ENCODE peak calls at places on chromosome 19, in four cellular contexts. One of them, this sample, is unnamed.

GRCh38 chr19:47537493-47537892 is 22.6 kb upstream of the NAPA start:
- DNase-seq in SK-MEL-5: no peak
- DNase-seq in esophagus squamous epithelium: no peak
- DNase-seq in activated T-cell treated with anti-CD3 and anti-CD28 coated beads, Interleukin-2, amount 50 U/mL, for 72 hours: no peak
- DNase-seq in this sample: no peak

GRCh38 chr19:32287811-32288227 is 57.6 kb upstream of the ZNF507 start:
- DNase-seq in SK-MEL-5: peak; percentile 85
- DNase-seq in esophagus squamous epithelium: no peak
- DNase-seq in activated T-cell treated with anti-CD3 and anti-CD28 coated beads, Interleukin-2, amount 50 U/mL, for 72 hours: peak; percentile 12
- DNase-seq in this sample: no peak

GRCh38 chr19:1407662-1408299 is 395 bp downstream of the DAZAP1 start:
- DNase-seq in SK-MEL-5: no peak
- DNase-seq in esophagus squamous epithelium: no peak
- DNase-seq in activated T-cell treated with anti-CD3 and anti-CD28 coated beads, Interleukin-2, amount 50 U/mL, for 72 hours: no peak
- DNase-seq in this sample: no peak

GRCh38 chr19:5867201-5868136 is 2.9 kb downstream of the FUT5 start:
- DNase-seq in SK-MEL-5: no peak
- DNase-seq in esophagus squamous epithelium: no peak
- DNase-seq in activated T-cell treated with anti-CD3 and anti-CD28 coated beads, Interleukin-2, amount 50 U/mL, for 72 hours: no peak
- DNase-seq in this sample: no peak

GRCh38 chr19:18798384-18799352 is 7.6 kb upstream of the COMP start:
- DNase-seq in SK-MEL-5: no peak
- DNase-seq in esophagus squamous epithelium: no peak
- DNase-seq in activated T-cell treated with anti-CD3 and anti-CD28 coated beads, Interleukin-2, amount 50 U/mL, for 72 hours: no peak
- DNase-seq in this sample: no peak

GRCh38 chr19:928471-929259 is 2.8 kb downstream of the ARID3A start:
- DNase-seq in SK-MEL-5: no peak
- DNase-seq in esophagus squamous epithelium: no peak
- DNase-seq in activated T-cell treated with anti-CD3 and anti-CD28 coated beads, Interleukin-2, amount 50 U/mL, for 72 hours: no peak
- DNase-seq in this sample: no peak

GRCh38 chr19:47134533-47134932 is 3.9 kb downstream of the SAE1 start:
- DNase-seq in SK-MEL-5: no peak
- DNase-seq in esophagus squamous epithelium: no peak
- DNase-seq in activated T-cell treated with anti-CD3 and anti-CD28 coated beads, Interleukin-2, amount 50 U/mL, for 72 hours: no peak
- DNase-seq in this sample: no peak

GRCh38 chr19:31099470-31100190 is 249.6 kb downstream of the TSHZ3 start:
- DNase-seq in SK-MEL-5: no peak
- DNase-seq in esophagus squamous epithelium: no peak
- DNase-seq in activated T-cell treated with anti-CD3 and anti-CD28 coated beads, Interleukin-2, amount 50 U/mL, for 72 hours: no peak
- DNase-seq in this sample: no peak

GRCh38 chr19:8561071-8561764 is 16.0 kb downstream of the MYO1F start:
- DNase-seq in SK-MEL-5: no peak
- DNase-seq in esophagus squamous epithelium: no peak
- DNase-seq in activated T-cell treated with anti-CD3 and anti-CD28 coated beads, Interleukin-2, amount 50 U/mL, for 72 hours: no peak
- DNase-seq in this sample: no peak

GRCh38 chr19:7153008-7153407 is 83.5 kb downstream of the ZNF557 start:
- DNase-seq in SK-MEL-5: no peak
- DNase-seq in esophagus squamous epithelium: no peak
- DNase-seq in activated T-cell treated with anti-CD3 and anti-CD28 coated beads, Interleukin-2, amount 50 U/mL, for 72 hours: no peak
- DNase-seq in this sample: no peak

GRCh38 chr19:40465025-40465780 is at the start of gene BLVRB:
- DNase-seq in SK-MEL-5: peak; percentile 43
- DNase-seq in esophagus squamous epithelium: no peak
- DNase-seq in activated T-cell treated with anti-CD3 and anti-CD28 coated beads, Interleukin-2, amount 50 U/mL, for 72 hours: peak; percentile 61
- DNase-seq in this sample: no peak

GRCh38 chr19:48965806-48966540 is 864 bp downstream of the FTL start:
- DNase-seq in SK-MEL-5: peak; percentile 90
- DNase-seq in esophagus squamous epithelium: peak; percentile 57
- DNase-seq in activated T-cell treated with anti-CD3 and anti-CD28 coated beads, Interleukin-2, amount 50 U/mL, for 72 hours: peak; percentile 88
- DNase-seq in this sample: peak; percentile 77

GRCh38 chr19:3769494-3769893 is 2.5 kb downstream of the RAX2 start:
- DNase-seq in SK-MEL-5: no peak
- DNase-seq in esophagus squamous epithelium: no peak
- DNase-seq in activated T-cell treated with anti-CD3 and anti-CD28 coated beads, Interleukin-2, amount 50 U/mL, for 72 hours: no peak
- DNase-seq in this sample: no peak

GRCh38 chr19:14943601-14944000 is 2.3 kb downstream of the OR7C2 start:
- DNase-seq in SK-MEL-5: no peak
- DNase-seq in esophagus squamous epithelium: no peak
- DNase-seq in activated T-cell treated with anti-CD3 and anti-CD28 coated beads, Interleukin-2, amount 50 U/mL, for 72 hours: no peak
- DNase-seq in this sample: no peak

GRCh38 chr19:45815501-45816216 is 551 bp upstream of the RSPH6A start:
- DNase-seq in SK-MEL-5: no peak
- DNase-seq in esophagus squamous epithelium: no peak
- DNase-seq in activated T-cell treated with anti-CD3 and anti-CD28 coated beads, Interleukin-2, amount 50 U/mL, for 72 hours: no peak
- DNase-seq in this sample: no peak

GRCh38 chr19:43380771-43381386 is 27.4 kb downstream of the CD177 start:
- DNase-seq in SK-MEL-5: no peak
- DNase-seq in esophagus squamous epithelium: no peak
- DNase-seq in activated T-cell treated with anti-CD3 and anti-CD28 coated beads, Interleukin-2, amount 50 U/mL, for 72 hours: no peak
- DNase-seq in this sample: no peak

GRCh38 chr19:1791879-1792278 is 20.2 kb downstream of the ATP8B3 start:
- DNase-seq in SK-MEL-5: no peak
- DNase-seq in esophagus squamous epithelium: no peak
- DNase-seq in activated T-cell treated with anti-CD3 and anti-CD28 coated beads, Interleukin-2, amount 50 U/mL, for 72 hours: no peak
- DNase-seq in this sample: no peak

GRCh38 chr19:16166417-16166816 is 6.9 kb downstream of the CIB3 start:
- DNase-seq in SK-MEL-5: no peak
- DNase-seq in esophagus squamous epithelium: no peak
- DNase-seq in activated T-cell treated with anti-CD3 and anti-CD28 coated beads, Interleukin-2, amount 50 U/mL, for 72 hours: no peak
- DNase-seq in this sample: no peak

GRCh38 chr19:1393841-1394240 is 7.5 kb downstream of the GAMT start:
- DNase-seq in SK-MEL-5: no peak
- DNase-seq in esophagus squamous epithelium: no peak
- DNase-seq in activated T-cell treated with anti-CD3 and anti-CD28 coated beads, Interleukin-2, amount 50 U/mL, for 72 hours: no peak
- DNase-seq in this sample: no peak

GRCh38 chr19:6118043-6118442 is 7.7 kb upstream of the RFX2 start:
- DNase-seq in SK-MEL-5: no peak
- DNase-seq in esophagus squamous epithelium: no peak
- DNase-seq in activated T-cell treated with anti-CD3 and anti-CD28 coated beads, Interleukin-2, amount 50 U/mL, for 72 hours: no peak
- DNase-seq in this sample: no peak

This sample was measured in cerebellar nuclear complex.